ENCODE peak calls at places on chromosomes 7 and 10, in eight cellular contexts. W, F, L, D, R, P, X and E are unnamed samples.

GRCh38 chr7:88322151-88322550 is 15.5 kb upstream of the STEAP4 start:
- DNase-seq in W (no peak), F (no peak), L (no peak), D (no peak), R (no peak), P (no peak), X (no peak), E (no peak)

GRCh38 chr10:18607503-18607902 is 43.9 kb downstream of the NSUN6 start:
- DNase-seq in W (no peak), F (peak; percentile 72), L (peak; percentile 71), D (peak; percentile 73), R (peak; percentile 60), P (no peak), X (peak; percentile 4), E (peak; percentile 73)

GRCh38 chr7:43364391-43364790 is 218.5 kb upstream of the STK17A start:
- DNase-seq in W (no peak), F (no peak), L (no peak), D (no peak), R (no peak), P (no peak), X (no peak), E (no peak)

GRCh38 chr7:1961776-1962276 is 270.9 kb downstream of the MAD1L1 start:
- DNase-seq in W (no peak), F (peak; percentile 49), L (no peak), D (peak; percentile 31), R (no peak), P (no peak), X (no peak), E (no peak)

GRCh38 chr10:5840314-5841307 is 27.4 kb upstream of the GDI2 start:
- DNase-seq in W (no peak), F (no peak), L (no peak), D (no peak), R (no peak), P (peak; percentile 16), X (peak; percentile 98), E (no peak)

GRCh38 chr7:129437190-129437589 is 3.0 kb downstream of the STRIP2 start:
- DNase-seq in W (no peak), F (no peak), L (no peak), D (no peak), R (no peak), P (no peak), X (no peak), E (no peak)

GRCh38 chr7:69254643-69255042 is 343.6 kb upstream of the AUTS2 start:
- DNase-seq in W (no peak), F (no peak), L (no peak), D (no peak), R (no peak), P (no peak), X (no peak), E (no peak)

GRCh38 chr7:75596727-75597614 is 104.9 kb downstream of the SPDYE5 start:
- DNase-seq in W (no peak), F (no peak), L (no peak), D (peak; percentile 75), R (no peak), P (no peak), X (no peak), E (no peak)

GRCh38 chr7:118079369-118079768 is 104.6 kb upstream of the LSM8 start:
- DNase-seq in W (no peak), F (no peak), L (no peak), D (peak; percentile 17), R (no peak), P (no peak), X (no peak), E (no peak)

GRCh38 chr7:24708244-24708643 is 49.0 kb downstream of the GSDME start:
- DNase-seq in W (no peak), F (no peak), L (no peak), D (no peak), R (no peak), P (no peak), X (no peak), E (no peak)

GRCh38 chr10:53006663-53007610 is 234.4 kb upstream of the MBL2 start:
- DNase-seq in W (no peak), F (no peak), L (peak; percentile 29), D (no peak), R (no peak), P (no peak), X (no peak), E (no peak)

GRCh38 chr7:127652333-127653248 is 597 bp downstream of the SND1 start:
- DNase-seq in W (peak; percentile 40), F (no peak), L (no peak), D (peak; percentile 28), R (no peak), P (no peak), X (peak; percentile 33), E (peak; percentile 29)

GRCh38 chr10:76303682-76304316 is 872.4 kb downstream of the LRMDA start:
- DNase-seq in W (peak; percentile 89), F (peak; percentile 28), L (peak; percentile 89), D (peak; percentile 98), R (peak; percentile 70), P (peak; percentile 91), X (peak; percentile 22), E (peak; percentile 11)

GRCh38 chr10:17003151-17003550 is 126.5 kb downstream of the CUBN start:
- DNase-seq in W (no peak), F (no peak), L (peak; percentile 38), D (no peak), R (peak; percentile 16), P (no peak), X (no peak), E (no peak)

GRCh38 chr7:113321201-113321600 is 202.8 kb upstream of the SMIM30 start:
- DNase-seq in W (no peak), F (no peak), L (no peak), D (no peak), R (no peak), P (no peak), X (no peak), E (no peak)

GRCh38 chr7:95737828-95738505 is 34.4 kb upstream of the DYNC1I1 start:
- DNase-seq in W (no peak), F (no peak), L (no peak), D (peak; percentile 6), R (no peak), P (no peak), X (no peak), E (no peak)

GRCh38 chr10:57338823-57339558 is 928.7 kb downstream of the IPMK start:
- DNase-seq in W (peak; percentile 84), F (no peak), L (peak; percentile 57), D (peak; percentile 86), R (peak; percentile 52), P (peak; percentile 50), X (peak; percentile 58), E (peak; percentile 70)
- TF ChIP-seq EZH2phosphoT487 in W (no peak), F (no peak), L (no peak), D (no peak), R (no peak), P (no peak), X (no peak), E (no peak)

GRCh38 chr10:103542764-103543616 is 49.5 kb downstream of the NEURL1 start:
- DNase-seq in W (peak; percentile 82), F (peak; percentile 46), L (peak; percentile 59), D (peak; percentile 58), R (peak; percentile 82), P (peak; percentile 77), X (peak; percentile 76), E (peak; percentile 58)
- TF ChIP-seq CTCF in W (peak; percentile 67), F (peak; percentile 84), L (peak; percentile 61), D (peak; percentile 72), R (peak; percentile 60), P (peak; percentile 50), X (peak; percentile 87), E (peak; percentile 70)

DNA sequence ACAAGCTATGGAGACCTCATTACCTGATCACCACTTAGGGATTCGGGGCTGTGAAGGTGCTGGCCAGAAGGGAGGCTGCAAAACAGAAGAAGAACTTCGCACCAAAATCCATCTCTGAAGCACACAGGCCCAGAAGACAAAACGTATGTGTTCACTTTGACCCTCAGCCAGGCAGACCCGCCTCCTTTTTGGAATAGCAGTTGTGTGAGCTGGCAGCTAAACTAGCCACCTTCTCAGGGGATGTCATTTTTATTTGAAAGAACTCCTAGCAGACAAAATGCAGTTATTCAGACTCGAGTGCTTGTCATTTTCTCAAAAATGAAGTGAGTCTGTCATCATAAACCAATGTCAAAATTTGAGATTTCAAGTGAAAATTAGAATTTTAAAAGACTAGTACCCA is 71.7 kb downstream of the TNS3 start:
- DNase-seq in W (no peak), F (no peak), L (no peak), D (peak; percentile 33), R (no peak), P (no peak), X (no peak), E (no peak)
- TF ChIP-seq EZH2phosphoT487 in W (no peak), F (no peak), L (no peak), D (no peak), R (no peak), P (no peak), X (no peak), E (no peak)

DNA sequence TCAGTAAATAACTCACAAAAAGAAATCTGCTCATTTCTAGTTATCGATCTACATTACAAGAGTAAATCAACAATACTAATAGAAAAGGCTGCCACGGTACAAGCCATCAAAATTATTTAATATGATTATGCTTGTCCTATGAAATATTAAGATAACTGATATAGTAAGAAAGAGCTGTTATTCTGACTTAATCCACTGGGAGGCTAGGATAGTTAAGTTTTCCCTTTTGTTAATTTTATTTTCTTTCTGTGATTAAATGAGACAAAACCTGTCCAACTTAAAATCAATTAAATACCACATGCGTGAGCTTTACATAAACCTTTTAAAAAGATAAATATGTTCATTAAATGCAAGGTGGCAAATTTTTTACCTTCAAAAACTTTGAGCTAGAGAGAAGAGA is 114.8 kb downstream of the LMBR1 start:
- DNase-seq in W (no peak), F (no peak), L (no peak), D (peak; percentile 3), R (peak; percentile 57), P (no peak), X (no peak), E (no peak)
- TF ChIP-seq CTCF in W (no peak), F (peak; percentile 6), L (no peak), D (peak; percentile 22), R (peak; percentile 55), P (peak; percentile 9), X (peak; percentile 45), E (peak; percentile 13)

DNA sequence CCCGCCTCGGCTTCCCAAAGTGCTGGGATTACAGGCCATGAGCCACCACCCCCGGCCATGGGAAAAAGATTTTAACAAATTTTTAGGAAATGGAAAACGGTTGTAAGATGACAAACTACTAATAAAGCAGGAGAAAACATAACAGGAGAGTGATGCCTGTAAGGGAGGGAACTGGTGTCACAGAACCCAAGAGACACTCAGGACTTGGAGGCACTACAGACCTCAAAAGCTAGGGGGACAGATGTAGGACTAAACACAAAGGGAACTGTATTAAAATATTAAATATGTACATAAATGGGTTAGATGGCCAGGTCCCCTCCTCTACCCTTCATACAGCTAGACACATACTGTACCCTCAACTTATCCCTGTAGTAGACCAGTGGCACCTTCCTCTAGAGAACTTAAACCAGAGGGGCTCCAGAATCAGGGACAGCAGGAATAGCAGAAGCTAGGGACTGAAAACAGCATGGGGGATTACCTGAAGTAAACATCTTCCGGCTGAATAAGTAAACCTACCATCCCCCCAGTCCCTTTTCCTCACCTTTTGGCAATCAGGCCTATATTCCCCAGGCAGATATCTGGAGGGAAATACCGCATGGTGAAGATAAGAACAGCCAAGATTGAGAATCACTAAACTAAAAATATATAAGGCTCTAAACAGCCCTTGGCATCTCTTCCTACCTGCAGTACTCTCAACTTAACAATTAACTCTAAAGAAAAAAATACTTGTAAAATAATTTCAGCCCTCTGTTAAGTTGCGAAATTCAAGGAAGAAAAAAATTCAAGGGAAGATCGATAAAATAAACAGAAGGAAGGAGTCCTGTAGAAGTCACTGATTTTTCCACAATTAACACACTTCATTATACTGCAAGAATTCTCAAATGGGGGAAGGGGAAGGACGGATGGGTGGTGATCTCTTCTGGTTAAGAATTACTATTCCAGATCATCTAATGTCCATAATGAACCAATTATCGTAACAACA is 15.5 kb downstream of the TM9SF3 start:
- DNase-seq in W (peak; percentile 70), F (no peak), L (no peak), D (no peak), R (no peak), P (no peak), X (no peak), E (no peak)
- TF ChIP-seq EZH2phosphoT487 in W (no peak), F (no peak), L (no peak), D (no peak), R (no peak), P (no peak), X (no peak), E (no peak)